ENCODE peak calls at places on chromosomes 11 and 22, in nine cellular contexts. C, Z, X, E, B, U, F, Q and R are unnamed samples.

GRCh38 chr11:11843233-11843632 is 1.5 kb downstream of the USP47 start:
- DNase-seq in Z (no peak), F (no peak), C (no peak), Q (no peak), U (no peak), B (no peak), X (peak; percentile 11), E (peak; percentile 91), R (no peak)

GRCh38 chr22:42340695-42341383 is 70.4 kb upstream of the TCF20 start:
- DNase-seq in X (peak; percentile 85), Z (no peak), E (no peak), C (no peak), F (no peak), U (no peak), B (no peak), Q (no peak), R (no peak)

GRCh38 chr22:42282252-42282942 is 11.9 kb upstream of the TCF20 start:
- DNase-seq in Z (peak; percentile 20), C (no peak), B (no peak), F (no peak), X (no peak), E (no peak), U (no peak), Q (no peak), R (no peak)

GRCh38 chr11:17760102-17761029 is 25.8 kb downstream of the KCNC1 start:
- DNase-seq in C (no peak), U (no peak), Z (no peak), X (peak; percentile 88), B (peak; percentile 54), F (no peak), E (peak; percentile 41), Q (no peak), R (peak; percentile 57)

GRCh38 chr22:29744902-29745301 is 21.9 kb downstream of the ZMAT5 start:
- DNase-seq in Z (no peak), E (peak; percentile 16), U (no peak), X (no peak), B (no peak), Q (peak; percentile 75), C (no peak), F (no peak), R (no peak)

GRCh38 chr11:105456950-105457349 is 152.9 kb upstream of the GRIA4 start:
- DNase-seq in X (peak; percentile 8), C (no peak), Q (no peak), U (no peak), Z (no peak), E (no peak), B (no peak), F (no peak), R (no peak)

GRCh38 chr11:10432971-10433370 is 22.1 kb upstream of the AMPD3 start:
- DNase-seq in B (no peak), Z (no peak), C (no peak), X (no peak), U (no peak), Q (no peak), F (no peak), E (no peak), R (no peak)

GRCh38 chr11:112652786-112653390 is 308.3 kb upstream of the NCAM1 start:
- DNase-seq in C (no peak), F (no peak), Z (no peak), E (peak; percentile 16), X (no peak), B (no peak), U (no peak), Q (no peak), R (no peak)

GRCh38 chr11:67393437-67393836 is 1.7 kb downstream of the RAD9A start:
- DNase-seq in F (no peak), U (no peak), E (no peak), Z (peak; percentile 54), X (no peak), Q (no peak), B (no peak), C (no peak), R (no peak)

GRCh38 chr11:4495986-4496385 is 13.5 kb downstream of the OR52K1 start:
- DNase-seq in E (no peak), B (no peak), F (no peak), X (no peak), C (no peak), Q (no peak), U (no peak), Z (no peak), R (no peak)

GRCh38 chr11:62602141-62603071 is 741 bp upstream of the MTA2 start:
- DNase-seq in X (peak; percentile 79), B (no peak), E (peak; percentile 69), U (peak; percentile 82), Q (peak; percentile 86), F (peak; percentile 26), C (no peak), Z (peak; percentile 78), R (no peak)

GRCh38 chr11:42571486-42572230 is 740.1 kb upstream of the API5 start:
- DNase-seq in Z (no peak), X (no peak), C (no peak), Q (no peak), F (no peak), U (no peak), B (no peak), E (no peak), R (no peak)

GRCh38 chr11:70942593-70942992 is 309.8 kb downstream of the SHANK2 start:
- DNase-seq in U (no peak), B (no peak), E (no peak), F (no peak), X (no peak), Z (no peak), Q (no peak), C (no peak), R (no peak)

GRCh38 chr11:45379162-45379863 is 93.2 kb upstream of the SYT13 start:
- DNase-seq in F (no peak), Z (no peak), Q (no peak), X (no peak), C (no peak), U (no peak), B (no peak), E (no peak), R (no peak)

GRCh38 chr11:282630-283360 is 4.6 kb downstream of the NLRP6 start:
- DNase-seq in Q (no peak), C (no peak), F (no peak), X (no peak), U (no peak), Z (no peak), E (no peak), B (no peak), R (no peak)

GRCh38 chr11:89495951-89496350 is 4.8 kb upstream of the NOX4 start:
- DNase-seq in X (peak; percentile 50), F (no peak), U (no peak), B (no peak), Q (peak; percentile 69), Z (no peak), E (peak; percentile 59), C (no peak), R (no peak)

GRCh38 chr11:28346209-28346608 is 238.0 kb downstream of the METTL15 start:
- DNase-seq in Q (no peak), C (no peak), U (no peak), Z (no peak), X (no peak), E (peak; percentile 81), B (no peak), F (no peak), R (no peak)

GRCh38 chr11:85946221-85946620 is 91.0 kb downstream of the CCDC83 start:
- DNase-seq in Z (no peak), Q (no peak), E (no peak), X (no peak), F (no peak), C (no peak), U (no peak), B (no peak), R (no peak)
- TF ChIP-seq CTCF in Z (no peak), Q (no peak), E (no peak), X (no peak), F (no peak), C (no peak), U (no peak), B (no peak), R (no peak)

GRCh38 chr11:86571273-86571948 is 101.0 kb downstream of the ME3 start:
- DNase-seq in B (no peak), X (peak; percentile 70), E (peak; percentile 20), U (no peak), F (no peak), Q (no peak), Z (no peak), C (no peak), R (peak; percentile 17)
- TF ChIP-seq CTCF in B (peak; percentile 6), X (peak; percentile 76), E (peak; percentile 68), U (no peak), F (no peak), Q (no peak), Z (no peak), C (no peak), R (peak; percentile 75)

GRCh38 chr22:43887391-43887790 is 4.4 kb downstream of the PNPLA5 start:
- DNase-seq in C (no peak), Q (no peak), X (no peak), B (no peak), F (no peak), Z (no peak), U (no peak), E (no peak), R (no peak)

GRCh38 chr22:43891360-43892182 is at the start of gene PNPLA5:
- DNase-seq in Z (no peak), E (no peak), F (no peak), C (no peak), X (peak; percentile 66), Q (no peak), U (no peak), B (no peak), R (no peak)

GRCh38 chr22:43890901-43891331 is 897 bp downstream of the PNPLA5 start:
- DNase-seq in F (no peak), U (no peak), C (no peak), B (no peak), X (no peak), E (no peak), Q (no peak), Z (no peak), R (no peak)

GRCh38 chr22:43888740-43889139 is 3.1 kb downstream of the PNPLA5 start:
- DNase-seq in Q (no peak), E (no peak), F (no peak), B (no peak), C (no peak), U (peak; percentile 14), X (no peak), Z (no peak), R (no peak)

GRCh38 chr22:43889366-43890253 is 2.2 kb downstream of the PNPLA5 start:
- DNase-seq in Z (no peak), F (no peak), Q (no peak), X (peak; percentile 40), C (no peak), B (no peak), E (peak; percentile 13), U (no peak), R (no peak)
- TF ChIP-seq CTCF in Z (no peak), F (no peak), Q (no peak), X (peak; percentile 29), C (no peak), B (no peak), E (peak; percentile 27), U (no peak), R (no peak)

DNA sequence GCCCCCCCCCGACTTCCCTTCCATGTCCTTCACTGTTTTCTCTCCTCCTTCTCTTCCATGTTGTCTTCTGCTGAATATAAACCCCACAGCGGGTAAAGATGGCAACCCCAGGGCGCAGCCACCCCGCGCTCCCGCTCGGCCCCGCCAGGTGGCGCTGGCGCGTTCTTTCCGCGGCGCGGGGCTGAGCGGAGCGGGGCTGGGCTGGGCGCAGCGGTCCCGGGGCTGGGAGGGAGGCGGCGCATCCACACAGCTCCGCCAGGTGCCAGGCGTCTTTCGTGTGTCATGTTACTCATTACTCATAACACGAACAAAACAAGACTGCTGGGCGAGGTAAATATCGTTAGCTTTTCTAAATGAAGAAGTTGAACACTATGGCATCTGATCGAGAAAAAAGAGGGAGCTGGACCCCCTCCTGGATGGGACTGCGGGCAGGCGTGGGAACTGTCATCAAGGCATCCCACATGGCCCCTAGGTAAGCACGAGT is 321.2 kb downstream of the NTM start:
- DNase-seq in F (no peak), X (peak; percentile 80), Q (no peak), Z (no peak), E (peak; percentile 3), C (no peak), B (peak; percentile 63), U (no peak), R (peak; percentile 37)
- TF ChIP-seq CTCF in F (no peak), X (peak; percentile 87), Q (no peak), Z (peak; percentile 49), E (peak; percentile 51), C (no peak), B (peak; percentile 57), U (peak; percentile 36), R (peak; percentile 82)